ENCODE peak calls at places on chromosomes 4 and X, in five cellular contexts. D is HFFc6, Y is dorsolateral prefrontal cortex, X is cardiac fibroblast, T is uterus. C is an unnamed sample.

GRCh38 chr4:137819964-137820383 is 287.7 kb upstream of the PCDH18 start:
- DNase-seq in D (peak), Y (no peak), X (peak), T (no peak), C (no peak)

GRCh38 chr4:105133976-105134375 is 12.7 kb upstream of the TET2 start:
- DNase-seq in D (no peak), Y (no peak), X (no peak), T (no peak), C (no peak)

GRCh38 chr4:127224556-127224955 is 408.2 kb upstream of the INTU start:
- DNase-seq in D (no peak), Y (no peak), X (no peak), T (no peak), C (no peak)

GRCh38 chr4:147772459-147772969 is 40.6 kb downstream of the ARHGAP10 start:
- DNase-seq in D (peak), Y (no peak), X (peak), T (no peak), C (no peak)

GRCh38 chr4:8613421-8614364 is 21.1 kb downstream of the CPZ start:
- DNase-seq in D (no peak), Y (no peak), X (no peak), T (no peak), C (no peak)

GRCh38 chr4:13539047-13539720 is 5.1 kb downstream of the NKX3-2 start:
- DNase-seq in D (no peak), Y (no peak), X (no peak), T (no peak), C (no peak)

GRCh38 chrX:115372026-115372610 is 82.6 kb downstream of the LUZP4 start:
- DNase-seq in D (peak), Y (no peak), X (peak), T (no peak), C (no peak)

GRCh38 chr4:112510191-112510467 is 5.9 kb downstream of the NEUROG2 start:
- DNase-seq in D (no peak), Y (no peak), X (no peak), T (no peak), C (no peak)

GRCh38 chrX:123884809-123885408 is 25.1 kb downstream of the XIAP start:
- DNase-seq in D (peak), Y (no peak), X (peak), T (no peak), C (no peak)

DNA sequence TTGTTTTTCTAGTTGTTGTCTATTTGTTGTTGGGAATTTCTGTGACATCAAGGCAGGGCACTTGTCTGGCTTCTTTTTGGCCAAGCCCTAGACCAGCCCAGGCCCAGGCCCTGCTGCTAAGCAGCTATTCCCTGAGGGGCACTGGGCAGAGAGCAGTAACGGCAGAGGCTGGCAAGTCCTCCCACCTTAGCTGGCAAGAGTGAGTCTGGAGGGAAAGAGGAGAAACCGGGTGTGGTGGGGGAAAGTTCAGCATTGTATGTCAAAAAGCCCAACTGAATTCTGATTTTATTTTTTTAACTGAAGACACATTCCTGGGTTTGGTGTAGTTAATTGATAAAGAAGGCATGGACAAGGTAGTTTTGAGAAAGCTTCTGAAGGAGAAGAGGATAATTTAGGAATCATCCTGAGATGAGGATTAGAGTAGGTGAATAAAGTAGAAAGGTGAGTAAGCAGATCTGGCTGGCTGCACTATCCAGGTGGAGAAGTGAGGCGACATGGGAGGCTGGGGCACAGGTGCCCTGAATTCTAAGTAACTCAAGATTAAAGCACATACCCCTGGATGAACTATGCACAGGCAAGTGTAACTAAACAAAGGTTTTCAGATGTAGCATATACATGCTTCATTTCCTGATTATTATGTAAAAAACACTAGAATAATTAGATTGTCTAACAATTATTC is 57.4 kb downstream of the TAPT1 start:
- DNase-seq in D (no peak), Y (no peak), X (no peak), T (no peak), C (no peak)
- TF ChIP-seq CTCF in D (no peak), Y (no peak), X (no peak), T (no peak), C (no peak)

GRCh38 chr4:40562681-40563080 is 67.0 kb downstream of the RBM47 start:
- DNase-seq in D (no peak), Y (no peak), X (no peak), T (no peak), C (no peak)

GRCh38 chr4:40564004-40564403 is 65.7 kb downstream of the RBM47 start:
- DNase-seq in D (peak), Y (no peak), X (no peak), T (no peak), C (no peak)

GRCh38 chr4:40564815-40565505 is 64.7 kb downstream of the RBM47 start:
- DNase-seq in D (no peak), Y (no peak), X (no peak), T (no peak), C (no peak)

GRCh38 chr4:40562208-40562607 is 67.5 kb downstream of the RBM47 start:
- DNase-seq in D (no peak), Y (no peak), X (no peak), T (no peak), C (no peak)

DNA sequence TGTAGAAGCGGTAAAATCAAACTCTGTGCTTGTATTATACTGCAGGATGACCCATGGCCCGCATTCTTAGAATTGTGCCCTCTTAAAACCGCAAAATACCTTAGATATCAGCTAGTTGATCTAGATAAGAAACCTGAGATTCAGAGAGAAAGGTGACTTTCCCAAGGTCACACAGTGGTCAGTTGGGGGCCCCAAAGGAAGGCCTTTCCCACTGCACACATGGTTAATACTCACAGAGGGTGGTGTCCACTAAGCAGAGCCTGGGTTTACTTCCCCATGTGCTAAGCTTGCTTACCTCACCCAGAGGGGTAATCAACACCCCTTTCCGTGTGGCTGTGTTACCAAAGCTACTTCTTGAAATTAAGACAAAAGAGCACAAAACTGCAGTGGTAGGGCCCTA is 66.3 kb downstream of the RBM47 start:
- DNase-seq in D (no peak), Y (no peak), X (no peak), T (no peak), C (no peak)
- TF ChIP-seq CTCF in D (no peak), Y (no peak), X (no peak), T (no peak), C (no peak)

DNA sequence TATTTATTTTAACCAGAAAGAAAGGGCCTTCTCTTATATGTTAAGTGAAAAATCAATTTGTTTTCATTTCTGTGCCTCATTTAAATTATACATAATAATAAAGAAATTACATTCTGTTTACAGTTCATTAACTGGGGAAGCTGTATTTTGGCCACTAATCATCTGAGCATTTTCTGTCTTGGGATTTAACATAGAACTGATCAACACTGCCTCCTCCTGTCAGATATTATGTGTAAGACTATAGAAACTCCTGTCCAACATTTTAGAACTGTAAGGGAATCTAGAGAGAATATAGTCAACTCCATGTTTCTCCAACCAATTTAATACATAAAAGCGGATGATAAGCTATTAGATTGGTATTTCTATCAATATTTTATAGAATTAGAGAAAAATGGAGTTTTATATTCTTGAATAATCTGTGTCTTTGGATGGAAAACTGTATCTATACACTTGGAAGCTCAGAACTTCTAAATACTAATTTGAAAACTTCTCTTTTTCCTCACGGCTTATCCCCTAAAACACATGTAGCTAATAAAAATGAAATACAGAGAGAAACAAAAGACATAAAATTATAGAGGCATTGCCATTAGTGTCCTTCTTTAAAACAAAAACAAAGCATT is 33.0 kb downstream of the ENPEP start:
- DNase-seq in D (peak), Y (no peak), X (peak), T (no peak), C (no peak)
- TF ChIP-seq CTCF in D (peak), Y (peak), X (peak), T (peak), C (peak)

GRCh38 chr4:89645512-89645911 is 191.4 kb downstream of the SNCA start:
- DNase-seq in D (no peak), Y (no peak), X (no peak), T (no peak), C (no peak)

GRCh38 chr4:89639395-89639794 is 197.6 kb downstream of the SNCA start:
- DNase-seq in D (no peak), Y (no peak), X (no peak), T (no peak), C (no peak)

GRCh38 chr4:89641367-89641687 is 195.6 kb downstream of the SNCA start:
- DNase-seq in D (no peak), Y (no peak), X (no peak), T (no peak), C (no peak)

DNA sequence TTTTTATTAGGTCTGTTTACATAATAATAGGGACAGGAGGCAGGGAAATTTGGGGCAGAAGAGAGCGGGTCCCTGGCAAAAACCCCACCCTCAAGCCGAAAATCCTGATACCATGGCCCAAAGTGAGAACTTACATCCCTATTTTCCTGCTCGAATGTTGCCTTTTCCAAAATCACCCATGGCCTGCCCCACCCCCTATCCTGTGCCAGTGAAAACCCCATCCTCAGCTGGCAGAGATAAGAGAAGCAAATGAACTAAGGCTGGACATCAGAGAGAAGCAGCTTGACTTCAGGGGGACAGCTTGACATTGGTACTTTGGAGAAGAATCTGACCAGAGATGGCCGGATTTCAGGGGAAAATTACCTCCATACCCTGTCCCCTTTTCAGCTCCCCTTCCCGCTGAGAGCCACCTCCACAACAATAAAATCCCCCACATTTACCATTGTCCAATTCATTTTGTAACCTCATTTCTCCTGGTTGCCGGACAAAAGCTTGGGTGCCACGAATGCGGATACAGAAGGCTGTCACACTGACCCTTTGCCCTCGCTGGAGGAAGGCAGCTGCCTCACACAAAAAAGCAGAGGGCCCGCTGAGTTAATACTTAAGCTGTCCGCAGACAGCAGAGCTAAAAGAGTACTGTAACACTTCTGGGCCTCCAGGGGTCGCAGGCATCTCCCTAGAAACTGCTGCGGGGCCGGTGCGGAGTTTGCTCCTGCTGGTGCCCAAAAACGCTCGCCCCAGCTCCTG is 196.2 kb downstream of the SNCA start:
- DNase-seq in D (no peak), Y (no peak), X (peak), T (peak), C (no peak)
- TF ChIP-seq CTCF in D (peak), Y (peak), X (peak), T (peak), C (peak)

DNA sequence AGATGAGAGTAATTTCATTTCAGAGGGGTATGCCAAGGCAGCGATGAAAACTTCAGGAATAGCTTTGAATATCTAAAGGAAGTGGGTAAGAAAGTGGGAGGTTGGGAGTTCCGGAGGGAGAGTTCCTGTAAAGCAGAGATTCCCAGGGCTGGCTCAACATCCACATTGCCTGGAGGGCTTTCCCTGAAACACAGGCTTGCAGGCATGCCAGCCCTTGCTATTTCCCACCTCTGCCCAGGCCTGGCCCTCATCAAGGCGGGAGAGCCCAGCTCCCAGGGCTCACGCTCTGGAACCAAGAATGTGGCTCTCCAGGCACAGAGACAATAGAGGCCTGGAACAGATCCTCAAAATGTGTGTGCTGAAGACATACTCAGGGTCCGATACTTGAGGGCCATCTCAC is 43.8 kb upstream of the CLDN34 start:
- DNase-seq in D (no peak), Y (no peak), X (no peak), T (no peak), C (no peak)
- TF ChIP-seq CTCF in D (no peak), Y (no peak), X (no peak), T (no peak), C (no peak)

C was measured in D721Med.